ENCODE peak calls at places on chromosomes 13 and 19, in eight cellular contexts. O, I, E, Z, J, V, T and U are unnamed samples.

GRCh38 chr13:26646603-26647002 is 89.1 kb downstream of the WASF3 start:
- DNase-seq in O (no peak), I (no peak), E (no peak), Z (no peak), J (no peak), V (no peak), T (no peak), U (no peak)

GRCh38 chr13:74678308-74678958 is 544.2 kb upstream of the KLF12 start:
- DNase-seq in O (no peak), I (no peak), E (no peak), Z (peak), J (no peak), V (no peak), T (no peak), U (no peak)

GRCh38 chr13:36031490-36031889 is 99.7 kb downstream of the DCLK1 start:
- DNase-seq in O (no peak), I (no peak), E (no peak), Z (no peak), J (no peak), V (no peak), T (no peak), U (no peak)

GRCh38 chr13:32017449-32017848 is 14.1 kb upstream of the FRY start:
- DNase-seq in O (no peak), I (no peak), E (no peak), Z (no peak), J (no peak), V (no peak), T (no peak), U (no peak)

GRCh38 chr13:68234278-68234677 is 1004.1 kb upstream of the PCDH9 start:
- DNase-seq in O (no peak), I (no peak), E (no peak), Z (no peak), J (no peak), V (no peak), T (peak), U (no peak)

GRCh38 chr13:51697855-51698254 is 106.1 kb downstream of the DHRS12 start:
- DNase-seq in O (no peak), I (no peak), E (no peak), Z (no peak), J (no peak), V (no peak), T (no peak), U (no peak)

GRCh38 chr13:80931766-80932165 is 590.8 kb upstream of the SPRY2 start:
- DNase-seq in O (no peak), I (no peak), E (no peak), Z (no peak), J (no peak), V (no peak), T (peak), U (no peak)

GRCh38 chr19:41123716-41124244 is 9.5 kb downstream of the CYP2F1 start:
- DNase-seq in O (no peak), I (no peak), E (no peak), Z (no peak), J (no peak), V (no peak), T (no peak), U (no peak)

GRCh38 chr13:114131581-114132418 is 623 bp downstream of the RASA3 start:
- DNase-seq in O (no peak), I (peak), E (no peak), Z (no peak), J (no peak), V (no peak), T (peak), U (no peak)

GRCh38 chr13:58879114-58879513 is 1247.6 kb downstream of the PCDH17 start:
- DNase-seq in O (no peak), I (no peak), E (no peak), Z (no peak), J (no peak), V (no peak), T (no peak), U (no peak)

GRCh38 chr19:2084993-2085720 is 11.0 kb downstream of the MOB3A start:
- DNase-seq in O (no peak), I (peak), E (no peak), Z (no peak), J (no peak), V (peak), T (peak), U (no peak)

GRCh38 chr19:49020342-49020741 is 3.5 kb upstream of the LHB start:
- DNase-seq in O (no peak), I (no peak), E (no peak), Z (no peak), J (peak), V (no peak), T (no peak), U (no peak)

GRCh38 chr19:14118165-14119051 is 846 bp upstream of the PRKACA start:
- DNase-seq in O (peak), I (peak), E (peak), Z (peak), J (no peak), V (peak), T (peak), U (no peak)

GRCh38 chr13:49367640-49368431 is 76.0 kb downstream of the CAB39L start:
- DNase-seq in O (no peak), I (no peak), E (no peak), Z (no peak), J (no peak), V (no peak), T (peak), U (peak)
- TF ChIP-seq CTCF in O (no peak), I (no peak), E (no peak), Z (no peak), J (no peak), V (no peak), T (no peak), U (no peak)

DNA sequence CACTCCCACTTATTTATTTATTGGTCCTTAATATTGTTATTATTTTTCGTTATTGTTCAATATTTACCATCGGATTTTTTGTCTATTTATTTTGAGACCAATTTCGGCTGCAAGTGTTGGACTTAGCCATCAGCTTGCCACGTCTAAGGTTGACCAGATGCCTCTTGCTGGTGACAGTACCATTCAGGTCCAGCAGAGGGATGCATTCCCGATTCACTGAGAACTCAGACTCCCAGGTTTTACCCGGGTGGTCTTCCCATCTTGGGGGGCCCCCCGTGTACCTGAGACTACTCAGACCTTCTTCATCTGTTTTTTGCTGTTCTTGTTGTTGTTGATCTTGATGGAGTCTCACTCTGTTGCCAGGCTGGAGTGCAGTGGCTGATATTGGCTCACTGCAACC is 1435.2 kb downstream of the UQCRFS1 start:
- DNase-seq in O (no peak), I (no peak), E (no peak), Z (no peak), J (no peak), V (no peak), T (no peak), U (no peak)
- TF ChIP-seq CTCF in O (no peak), I (no peak), E (no peak), Z (peak), J (no peak), V (no peak), T (peak), U (peak)

DNA sequence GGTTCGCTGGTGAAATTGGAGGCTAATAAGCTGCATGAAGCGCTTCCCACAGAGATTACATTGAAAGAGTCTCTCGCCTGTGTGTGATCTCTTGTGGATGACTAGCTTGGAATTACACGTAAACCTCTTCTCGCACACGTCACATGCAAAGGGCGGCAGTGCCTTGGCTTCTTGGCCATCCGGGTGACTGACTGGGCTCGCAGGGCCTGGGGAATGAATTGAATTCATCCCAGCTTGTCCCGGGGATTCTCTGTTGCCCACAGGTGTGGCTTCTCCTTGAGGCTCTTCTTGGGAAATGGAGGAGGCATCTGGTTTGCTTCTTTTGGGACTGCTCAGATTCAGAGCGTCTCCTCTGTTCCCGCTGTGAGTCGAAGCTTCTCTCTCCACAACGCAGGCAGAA is 19.8 kb downstream of the ZSCAN5C start:
- DNase-seq in O (no peak), I (no peak), E (no peak), Z (no peak), J (no peak), V (no peak), T (no peak), U (no peak)
- TF ChIP-seq CTCF in O (no peak), I (no peak), E (no peak), Z (no peak), J (no peak), V (no peak), T (no peak), U (no peak)

GRCh38 chr19:35909684-35910035 is 1.6 kb upstream of the TYROBP start:
- DNase-seq in O (no peak), I (no peak), E (no peak), Z (no peak), J (no peak), V (no peak), T (no peak), U (no peak)
- TF ChIP-seq CTCF in O (no peak), I (no peak), E (no peak), Z (no peak), J (no peak), V (no peak), T (no peak), U (no peak)